ENCODE peak calls at places on chromosomes 2 and 18, in four cellular contexts. Y is tibial artery, E is kidney epithelial cell, I is choroid plexus epithelial cell. G is an unnamed sample.

GRCh38 chr2:237818066-237818473 is 19.5 kb downstream of the RBM44 start:
- DNase-seq in Y (no peak), E (peak; percentile 19), I (peak; percentile 69), G (no peak)

GRCh38 chr18:6546229-6546628 is 131.5 kb upstream of the L3MBTL4 start:
- DNase-seq in Y (no peak), E (no peak), I (no peak), G (no peak)

GRCh38 chr2:70301344-70302194 is at the start of gene FAM136A:
- DNase-seq in Y (peak; percentile 74), E (peak; percentile 10), I (peak; percentile 78), G (no peak)

GRCh38 chr2:65922030-65922429 is 489.6 kb upstream of the SPRED2 start:
- DNase-seq in Y (no peak), E (no peak), I (no peak), G (no peak)

GRCh38 chr2:159461076-159461475 is 155.3 kb downstream of the BAZ2B start:
- DNase-seq in Y (no peak), E (no peak), I (no peak), G (no peak)

GRCh38 chr2:119431976-119432881 is 575 bp downstream of the TMEM37 start:
- DNase-seq in Y (no peak), E (no peak), I (peak; percentile 95), G (no peak)

GRCh38 chr2:40737180-40737579 is 285.3 kb upstream of the SLC8A1 start:
- DNase-seq in Y (no peak), E (no peak), I (no peak), G (no peak)

GRCh38 chr18:44859263-44859662 is 178.6 kb downstream of the SETBP1 start:
- DNase-seq in Y (no peak), E (no peak), I (no peak), G (no peak)

GRCh38 chr2:200863655-200864205 is 728 bp downstream of the CLK1 start:
- DNase-seq in Y (no peak), E (no peak), I (no peak), G (no peak)

GRCh38 chr2:72576459-72576858 is 249.4 kb downstream of the EXOC6B start:
- DNase-seq in Y (no peak), E (no peak), I (peak; percentile 58), G (no peak)

GRCh38 chr2:197784956-197785941 is at the start of gene BOLL:
- DNase-seq in Y (no peak), E (no peak), I (no peak), G (no peak)

DNA sequence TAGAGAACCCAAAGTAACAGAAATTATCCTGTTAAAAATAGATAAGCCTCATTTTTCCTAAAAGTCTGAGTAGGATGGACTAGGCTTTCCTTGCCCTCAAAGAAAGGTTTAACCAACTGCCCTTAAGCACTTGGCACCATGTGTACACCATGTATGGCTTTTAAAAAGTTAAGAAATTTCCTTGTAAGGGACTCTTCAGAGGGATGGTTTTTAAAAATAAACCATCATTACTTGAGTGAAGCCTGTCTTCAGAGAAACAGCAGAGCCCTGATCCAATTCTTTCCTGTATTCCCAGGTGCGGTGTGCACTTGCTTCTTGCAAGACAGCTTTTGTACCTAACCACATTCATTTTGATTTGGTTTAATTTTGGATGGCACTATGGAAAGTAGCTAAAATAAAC is 1.1 kb upstream of the NEMP2 start:
- DNase-seq in Y (no peak), E (no peak), I (no peak), G (no peak)
- H3K4me3 ChIP-seq in Y (peak overlapping the region; percentile 72), E (peak overlapping the region; percentile 70), I (no peak overlapping the region), G (peak overlapping the region; percentile 74)

DNA sequence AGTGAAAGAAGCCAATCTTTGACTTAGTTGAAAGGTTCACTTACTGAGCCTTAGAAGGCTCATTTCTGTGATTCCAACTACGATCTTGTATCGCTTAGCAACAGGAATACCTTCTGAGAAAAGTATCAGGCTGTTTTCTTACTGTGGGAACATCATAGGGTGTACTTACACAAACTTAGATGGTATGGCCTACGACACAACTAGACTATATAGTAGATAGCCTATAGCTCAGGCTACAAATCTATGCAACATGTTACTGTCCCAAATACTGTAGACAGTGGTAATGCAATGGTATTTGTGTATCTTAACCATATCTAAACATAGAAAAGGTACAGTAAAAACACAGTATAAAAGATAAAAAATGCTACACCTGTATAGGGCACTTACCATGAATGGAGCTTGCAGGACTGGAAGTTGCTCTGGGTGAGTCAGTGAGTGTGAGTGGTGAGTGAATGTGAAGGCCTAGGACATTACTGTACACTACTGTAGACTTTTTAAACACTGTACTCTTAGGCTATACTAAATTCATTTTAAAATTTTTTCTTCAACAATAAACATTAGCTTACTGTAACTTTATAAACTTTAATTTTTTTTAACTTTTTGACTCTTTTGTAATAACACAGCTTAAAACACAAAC is 148.8 kb upstream of the STON1 start:
- DNase-seq in Y (no peak), E (no peak), I (no peak), G (no peak)
- TF ChIP-seq CTCF in Y (no peak), E (no peak), I (no peak), G (no peak)

GRCh38 chr18:55585050-55585449 is 2.9 kb downstream of the TCF4 start:
- DNase-seq in Y (no peak), E (no peak), I (peak; percentile 7), G (no peak)
- H3K4me3 ChIP-seq in Y (peak overlapping the region; percentile 70), E (no peak overlapping the region), I (no peak overlapping the region), G (no peak overlapping the region)

GRCh38 chr2:148565272-148565894 is 79.2 kb upstream of the EPC2 start:
- DNase-seq in Y (no peak), E (no peak), I (peak; percentile 22), G (no peak)
- TF ChIP-seq CTCF in Y (peak; percentile 31), E (peak; percentile 15), I (peak; percentile 46), G (peak; percentile 34)

GRCh38 chr2:6916736-6917070 is 509 bp upstream of the RNF144A start:
- DNase-seq in Y (no peak), E (no peak), I (no peak), G (no peak)
- H3K4me3 ChIP-seq in Y (peak overlapping the region; percentile 65), E (no peak overlapping the region), I (peak overlapping the region; percentile 55), G (no peak overlapping the region)

GRCh38 chr2:128172191-128172590 is 81.2 kb downstream of the UGGT1 start:
- DNase-seq in Y (no peak), E (no peak), I (peak; percentile 21), G (no peak)
- TF ChIP-seq CTCF in Y (no peak), E (no peak), I (peak; percentile 47), G (peak; percentile 43)

DNA sequence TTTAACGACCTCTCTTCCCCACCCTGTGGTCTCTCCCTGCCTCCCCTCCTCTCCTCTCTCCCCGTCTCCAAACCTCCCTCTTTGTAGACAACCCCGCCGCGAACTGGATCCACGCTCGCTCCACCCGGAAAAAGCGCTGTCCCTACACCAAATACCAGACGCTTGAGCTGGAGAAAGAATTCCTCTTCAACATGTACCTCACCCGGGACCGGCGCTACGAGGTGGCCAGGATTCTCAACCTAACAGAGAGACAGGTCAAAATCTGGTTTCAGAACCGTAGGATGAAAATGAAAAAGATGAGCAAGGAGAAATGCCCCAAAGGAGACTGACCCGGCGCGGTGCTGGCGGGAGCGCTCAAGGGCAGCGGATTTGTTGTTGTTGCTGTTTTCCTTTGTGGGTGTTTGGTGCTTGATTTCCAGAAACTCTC is 1.3 kb downstream of the HOXD9 start:
- DNase-seq in Y (no peak), E (no peak), I (no peak), G (no peak)
- H3K4me3 ChIP-seq in Y (peak overlapping the region; percentile 51), E (peak overlapping the region; percentile 59), I (no peak overlapping the region), G (no peak overlapping the region)

DNA sequence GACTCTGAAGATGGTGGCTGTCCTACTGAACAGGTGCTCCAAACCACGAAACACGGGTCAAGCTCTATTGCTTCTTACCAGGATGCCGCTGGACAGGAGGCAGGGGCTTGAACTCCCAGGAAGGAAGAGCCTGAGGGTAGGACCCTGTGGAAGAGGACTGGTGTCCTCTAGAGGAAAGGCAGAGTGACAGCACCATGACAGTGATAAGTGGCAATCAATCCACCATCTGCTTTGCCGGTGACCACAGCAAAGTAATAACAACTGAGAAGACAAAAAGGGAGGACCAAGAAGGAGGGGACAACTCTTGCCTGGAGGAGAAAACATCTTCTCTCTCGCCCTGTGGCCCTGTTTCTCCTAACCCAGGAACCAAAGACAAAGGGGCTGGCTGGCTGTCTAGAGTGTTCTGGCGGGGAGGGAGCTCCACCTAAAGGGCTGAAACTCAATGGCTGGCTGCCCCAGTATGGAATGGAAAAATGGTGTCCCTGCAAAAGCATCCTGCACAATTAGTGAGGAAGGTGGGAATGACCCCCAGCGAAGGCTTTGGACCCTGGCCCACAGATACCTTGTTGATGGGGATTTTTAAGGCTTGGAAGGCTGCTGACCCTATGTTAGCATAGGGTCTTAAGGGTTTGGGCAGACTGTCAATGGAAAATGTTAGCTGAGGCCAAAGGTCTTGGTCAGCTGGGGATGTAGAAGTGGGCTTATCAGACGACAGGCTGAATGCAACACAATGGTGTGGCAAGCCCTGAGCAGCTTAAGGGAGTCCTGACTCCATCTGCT is 35.4 kb downstream of the PROC start:
- DNase-seq in Y (no peak), E (no peak), I (peak; percentile 25), G (no peak)
- TF ChIP-seq CTCF in Y (no peak), E (no peak), I (peak; percentile 47), G (peak; percentile 64)

DNA sequence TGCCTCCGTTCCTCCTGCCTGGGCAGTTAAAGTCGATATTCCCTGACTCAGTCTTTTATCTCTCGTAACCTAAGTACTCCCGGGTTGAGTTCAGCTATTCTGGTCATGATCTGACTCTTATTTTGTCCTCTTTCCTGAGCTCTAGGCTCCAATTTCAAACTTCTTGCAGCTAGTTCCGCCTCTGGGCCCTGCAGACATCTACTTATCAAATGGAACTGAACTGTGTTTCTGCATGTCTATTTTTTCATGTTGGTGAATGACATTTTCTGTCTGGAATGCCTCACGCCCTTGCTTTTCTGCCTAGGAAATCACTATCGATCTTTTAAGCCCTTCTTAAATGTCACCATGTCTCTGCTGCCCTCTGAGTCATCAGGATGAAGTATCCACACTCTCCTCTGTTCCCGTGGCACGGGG is 101.5 kb downstream of the VAPA start:
- DNase-seq in Y (no peak), E (no peak), I (peak; percentile 49), G (no peak)
- H3K4me3 ChIP-seq in Y (no peak overlapping the region), E (no peak overlapping the region), I (no peak overlapping the region), G (no peak overlapping the region)

DNA sequence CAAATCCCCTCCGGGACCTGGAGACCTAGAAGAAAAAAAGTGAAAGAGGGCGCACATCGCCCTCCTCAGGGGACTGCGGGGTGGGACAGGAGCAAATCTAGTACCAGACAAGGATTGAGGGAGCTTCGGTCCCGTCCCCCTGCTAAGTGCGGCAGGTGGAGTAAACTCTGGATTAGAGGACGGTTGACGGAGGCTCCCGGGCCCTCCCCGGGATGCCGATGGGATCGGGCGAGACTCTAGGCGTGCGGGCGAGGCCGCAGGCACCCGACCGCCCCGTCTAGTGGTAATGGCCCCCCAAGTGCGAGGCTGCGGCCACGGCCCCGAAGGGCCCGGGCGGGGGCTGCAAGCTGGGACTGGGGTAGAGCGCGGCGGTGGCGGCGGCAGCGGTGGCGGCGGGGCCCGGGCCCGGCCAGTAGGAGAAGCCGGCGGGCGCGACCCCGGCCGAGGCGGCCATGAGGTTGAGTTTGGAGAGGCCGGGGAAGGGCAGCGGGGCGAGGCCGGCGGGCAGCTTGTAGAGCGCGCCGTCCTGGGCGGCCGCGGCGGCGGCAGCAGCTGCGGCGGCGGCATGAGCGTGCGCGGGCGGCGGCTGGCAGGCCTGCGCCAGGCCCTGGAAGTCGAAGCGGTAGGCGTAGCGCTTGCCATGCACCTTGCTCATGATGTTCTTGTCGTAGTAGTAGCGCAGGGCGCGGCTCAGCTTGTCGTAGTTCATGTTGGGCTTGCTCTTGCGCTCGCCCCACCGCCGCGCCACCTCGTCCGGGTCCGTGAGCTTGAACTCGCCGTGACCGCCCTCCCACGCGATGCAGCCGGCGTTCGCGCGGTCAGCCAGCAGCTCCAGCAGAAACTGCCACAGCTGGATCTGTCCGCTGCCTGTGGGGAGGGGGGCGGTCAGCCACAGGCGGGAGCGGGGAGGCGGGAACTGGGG is 3.3 kb downstream of the FEV start:
- DNase-seq in Y (no peak), E (no peak), I (no peak), G (no peak)
- TF ChIP-seq CTCF in Y (no peak), E (no peak), I (no peak), G (no peak)

G was measured in Panc1.